ENCODE peak calls at places on chromosomes 4 and X, in eight cellular contexts. D is activated T-cell treated with anti-CD3 and anti-CD28 coated beads for 1 hour, W is HAP-1, R is AG09319, Q is adipocyte, A is foreskin fibroblast, P is M059J, S is GM12892. H is an unnamed sample.

GRCh38 chrX:139008185-139008584 is 296.7 kb upstream of the FGF13 start:
- DNase-seq in D (no peak), W (no peak), R (no peak), Q (no peak), A (no peak), P (no peak), S (no peak), H (no peak)

GRCh38 chrX:65528705-65529340 is 5.8 kb downstream of the LAS1L start:
- DNase-seq in D (peak; percentile 23), W (peak; percentile 80), R (no peak), Q (peak; percentile 60), A (peak; percentile 52), P (peak; percentile 39), S (peak; percentile 51), H (no peak)

GRCh38 chrX:34528081-34528480 is 129.0 kb downstream of the TMEM47 start:
- DNase-seq in D (no peak), W (no peak), R (no peak), Q (no peak), A (no peak), P (peak; percentile 11), S (no peak), H (no peak)

GRCh38 chrX:49627030-49627777 is 28.4 kb downstream of the GAGE1 start:
- DNase-seq in D (no peak), W (peak; percentile 81), R (no peak), Q (no peak), A (peak; percentile 2), P (peak; percentile 38), S (no peak), H (no peak)

GRCh38 chr4:99847362-99847976 is 30.8 kb downstream of the DAPP1 start:
- DNase-seq in D (no peak), W (no peak), R (no peak), Q (no peak), A (no peak), P (no peak), S (peak; percentile 25), H (no peak)

GRCh38 chr4:3413217-3413671 is 28.5 kb upstream of the HGFAC start:
- DNase-seq in D (no peak), W (peak; percentile 6), R (no peak), Q (no peak), A (no peak), P (no peak), S (no peak), H (no peak)

GRCh38 chr4:109207060-109207459 is 95.4 kb downstream of the COL25A1 start:
- DNase-seq in D (no peak), W (peak; percentile 23), R (peak; percentile 18), Q (peak; percentile 59), A (peak; percentile 85), P (peak; percentile 10), S (no peak), H (no peak)

GRCh38 chr4:144190009-144190408 is 49.5 kb upstream of the GYPA start:
- DNase-seq in D (no peak), W (no peak), R (no peak), Q (no peak), A (no peak), P (no peak), S (no peak), H (no peak)

GRCh38 chr4:168868044-168868855 is 141.8 kb downstream of the CBR4 start:
- DNase-seq in D (no peak), W (no peak), R (peak; percentile 60), Q (peak; percentile 79), A (peak; percentile 85), P (no peak), S (no peak), H (peak; percentile 55)

GRCh38 chr4:181525641-181526040 is 717.6 kb upstream of the TENM3 start:
- DNase-seq in D (no peak), W (peak; percentile 26), R (no peak), Q (no peak), A (no peak), P (peak; percentile 27), S (no peak), H (no peak)

GRCh38 chr4:189202869-189203271 is 737.8 kb upstream of the FRG1 start:
- DNase-seq in D (no peak), W (no peak), R (no peak), Q (peak; percentile 66), A (peak; percentile 25), P (peak; percentile 5), S (no peak), H (no peak)

GRCh38 chrX:111348363-111348927 is 63.5 kb downstream of the DCX start:
- DNase-seq in D (no peak), W (no peak), R (no peak), Q (no peak), A (no peak), P (no peak), S (no peak), H (no peak)

GRCh38 chr4:55012363-55013255 is 112.8 kb downstream of the KDR start:
- DNase-seq in D (no peak), W (no peak), R (no peak), Q (no peak), A (peak; percentile 10), P (no peak), S (no peak), H (no peak)

GRCh38 chrX:38899650-38900049 is 98.4 kb downstream of the MID1IP1 start:
- DNase-seq in D (no peak), W (no peak), R (no peak), Q (no peak), A (no peak), P (no peak), S (no peak), H (no peak)

GRCh38 chrX:15334561-15334960 is 762 bp downstream of the PIGA start:
- DNase-seq in D (no peak), W (no peak), R (no peak), Q (peak; percentile 36), A (peak; percentile 21), P (peak; percentile 37), S (no peak), H (no peak)

GRCh38 chrX:6291444-6291843 is 62.8 kb upstream of the NLGN4X start:
- DNase-seq in D (no peak), W (no peak), R (no peak), Q (no peak), A (no peak), P (no peak), S (no peak), H (no peak)

GRCh38 chr4:2058264-2059033 is 678 bp upstream of the NAT8L start:
- DNase-seq in D (no peak), W (peak; percentile 67), R (no peak), Q (peak; percentile 55), A (no peak), P (no peak), S (no peak), H (no peak)

GRCh38 chr4:180828455-180829018 is 1414.7 kb upstream of the TENM3 start:
- DNase-seq in D (no peak), W (peak; percentile 74), R (peak; percentile 63), Q (peak; percentile 89), A (peak; percentile 41), P (peak; percentile 66), S (no peak), H (no peak)

GRCh38 chr4:11525085-11525484 is 96.4 kb upstream of the HS3ST1 start:
- DNase-seq in D (no peak), W (no peak), R (no peak), Q (no peak), A (peak; percentile 6), P (peak; percentile 23), S (no peak), H (no peak)

GRCh38 chrX:107628662-107629532 is 587 bp downstream of the PRPS1 start:
- DNase-seq in D (peak; percentile 30), W (peak; percentile 74), R (no peak), Q (peak; percentile 56), A (peak; percentile 41), P (peak; percentile 66), S (peak; percentile 27), H (no peak)